ENCODE peak calls at places on chromosomes 2 and 18, in six cellular contexts. B is KBM-7, N is uterus, T is mucosa of descending colon, U is fibroblast of mammary gland, E is T-helper 2 cell. V is an unnamed sample.

GRCh38 chr2:175880-176800 is 87.7 kb downstream of the SH3YL1 start:
- DNase-seq in B (no peak), N (no peak), T (no peak), U (peak; percentile 37), E (no peak), V (peak; percentile 37)

GRCh38 chr2:11625671-11626070 is 44.3 kb downstream of the NTSR2 start:
- DNase-seq in B (no peak), N (no peak), T (no peak), U (no peak), E (no peak), V (no peak)

GRCh38 chr18:2325308-2325849 is 245.9 kb downstream of the METTL4 start:
- DNase-seq in B (no peak), N (no peak), T (no peak), U (no peak), E (no peak), V (no peak)

GRCh38 chr2:10755621-10756020 is 34.2 kb downstream of the ATP6V1C2 start:
- DNase-seq in B (no peak), N (no peak), T (no peak), U (no peak), E (no peak), V (no peak)

GRCh38 chr2:205585451-205586045 is 96.8 kb upstream of the NRP2 start:
- DNase-seq in B (no peak), N (no peak), T (no peak), U (no peak), E (no peak), V (no peak)

GRCh38 chr2:179180242-179180641 is 84.4 kb downstream of the SESTD1 start:
- DNase-seq in B (no peak), N (no peak), T (no peak), U (no peak), E (no peak), V (no peak)

GRCh38 chr2:156321243-156321904 is 11.1 kb downstream of the NR4A2 start:
- DNase-seq in B (peak; percentile 17), N (no peak), T (peak; percentile 65), U (no peak), E (no peak), V (peak; percentile 39)

GRCh38 chr2:23417310-23417709 is 32.3 kb downstream of the KLHL29 start:
- DNase-seq in B (no peak), N (no peak), T (no peak), U (no peak), E (no peak), V (no peak)

GRCh38 chr18:26450989-26451682 is 97.2 kb downstream of the KCTD1 start:
- DNase-seq in B (no peak), N (no peak), T (no peak), U (no peak), E (no peak), V (no peak)

GRCh38 chr2:203002054-203002821 is 12.4 kb upstream of the NBEAL1 start:
- DNase-seq in B (no peak), N (no peak), T (no peak), U (no peak), E (no peak), V (no peak)

GRCh38 chr2:195956725-195957124 is 111.9 kb downstream of the DNAH7 start:
- DNase-seq in B (no peak), N (no peak), T (no peak), U (no peak), E (no peak), V (no peak)

GRCh38 chr2:71453404-71454220 is at the start of gene DYSF:
- DNase-seq in B (no peak), N (no peak), T (peak; percentile 38), U (peak; percentile 17), E (no peak), V (no peak)

GRCh38 chr2:8684885-8685696 is 3.2 kb downstream of the ID2 start:
- DNase-seq in B (peak; percentile 34), N (peak; percentile 50), T (peak; percentile 90), U (no peak), E (peak; percentile 45), V (peak; percentile 72)

GRCh38 chr2:105797298-105797819 is 52.6 kb downstream of the NCK2 start:
- DNase-seq in B (peak; percentile 96), N (peak; percentile 52), T (no peak), U (peak; percentile 82), E (no peak), V (no peak)

GRCh38 chr18:7958897-7959146 is 391.7 kb downstream of the PTPRM start:
- DNase-seq in B (no peak), N (no peak), T (no peak), U (no peak), E (no peak), V (no peak)

GRCh38 chr18:45845410-45845809 is 19.9 kb downstream of the SIGLEC15 start:
- DNase-seq in B (no peak), N (no peak), T (no peak), U (no peak), E (no peak), V (no peak)

GRCh38 chr2:109098251-109098920 is 30.6 kb upstream of the SH3RF3 start:
- DNase-seq in B (no peak), N (no peak), T (no peak), U (peak; percentile 19), E (no peak), V (no peak)

GRCh38 chr2:101446869-101447268 is 28.0 kb downstream of the RFX8 start:
- DNase-seq in B (peak; percentile 71), N (no peak), T (no peak), U (peak; percentile 98), E (no peak), V (no peak)

GRCh38 chr2:227545990-227546389 is 52.7 kb upstream of the SCYGR2 start:
- DNase-seq in B (peak; percentile 21), N (no peak), T (peak; percentile 33), U (no peak), E (no peak), V (no peak)

GRCh38 chr2:238247002-238247822 is 7.4 kb upstream of the HES6 start:
- DNase-seq in B (no peak), N (no peak), T (no peak), U (no peak), E (no peak), V (no peak)

GRCh38 chr18:12598181-12598921 is 59.6 kb downstream of the SPIRE1 start:
- DNase-seq in B (peak; percentile 51), N (no peak), T (no peak), U (peak; percentile 30), E (no peak), V (no peak)

GRCh38 chr2:457287-457686 is 169.4 kb upstream of the ALKAL2 start:
- DNase-seq in B (no peak), N (no peak), T (no peak), U (no peak), E (no peak), V (no peak)

GRCh38 chr2:38540580-38541290 is 62.0 kb downstream of the HNRNPLL start:
- DNase-seq in B (no peak), N (no peak), T (no peak), U (no peak), E (no peak), V (no peak)

GRCh38 chr2:118845005-118845842 is 2.2 kb downstream of the EN1 start:
- DNase-seq in B (no peak), N (no peak), T (no peak), U (no peak), E (no peak), V (no peak)

GRCh38 chr2:42101641-42102605 is 54.1 kb downstream of the PKDCC start:
- DNase-seq in B (no peak), N (peak; percentile 67), T (peak; percentile 80), U (peak; percentile 83), E (peak; percentile 77), V (peak; percentile 75)

GRCh38 chr2:180481998-180482397 is 474.9 kb upstream of the CWC22 start:
- DNase-seq in B (no peak), N (no peak), T (no peak), U (no peak), E (no peak), V (no peak)

GRCh38 chr2:118923371-118923770 is 18.6 kb upstream of the MARCO start:
- DNase-seq in B (no peak), N (no peak), T (no peak), U (no peak), E (no peak), V (no peak)

GRCh38 chr2:43898134-43898957 is 59.6 kb downstream of the ABCG8 start:
- DNase-seq in B (no peak), N (no peak), T (peak; percentile 61), U (peak; percentile 6), E (no peak), V (no peak)